ENCODE peak calls at places on chromosome 16, in ten cellular contexts. A is dorsolateral prefrontal cortex, L is choroid plexus epithelial cell, O is esophagus squamous epithelium, E is endothelial cell, I is AG04450, X is bronchial epithelial cell, Q is GM12865, K is tibial artery, C is GM10248. B is an unnamed sample.

GRCh38 chr16:50251375-50252081 is 14.8 kb upstream of the ADCY7 start:
- DNase-seq in A (no peak), L (peak; percentile 85), O (no peak), E (no peak), I (peak; percentile 46), X (peak; percentile 53), Q (no peak), K (peak; percentile 72), C (no peak), B (no peak)

GRCh38 chr16:68800257-68800875 is 43.0 kb upstream of the TANGO6 start:
- DNase-seq in A (peak; percentile 58), L (peak; percentile 95), O (no peak), E (peak; percentile 72), I (peak; percentile 66), X (peak; percentile 76), Q (peak; percentile 92), K (no peak), C (peak; percentile 75), B (peak; percentile 63)

GRCh38 chr16:66698046-66698445 is 1.5 kb upstream of the CMTM4 start:
- DNase-seq in A (no peak), L (no peak), O (no peak), E (no peak), I (no peak), X (no peak), Q (no peak), K (no peak), C (no peak), B (no peak)

GRCh38 chr16:85465328-85466307 is 147.5 kb upstream of the GSE1 start:
- DNase-seq in A (no peak), L (no peak), O (no peak), E (no peak), I (peak; percentile 13), X (peak; percentile 18), Q (no peak), K (no peak), C (no peak), B (peak; percentile 18)

GRCh38 chr16:51152691-51153261 is 1.7 kb upstream of the SALL1 start:
- DNase-seq in A (no peak), L (no peak), O (no peak), E (no peak), I (no peak), X (no peak), Q (no peak), K (no peak), C (no peak), B (no peak)

GRCh38 chr16:89453662-89454321 is 36.6 kb downstream of the ANKRD11 start:
- DNase-seq in A (no peak), L (no peak), O (no peak), E (peak; percentile 43), I (no peak), X (no peak), Q (no peak), K (no peak), C (no peak), B (no peak)

GRCh38 chr16:9351440-9351839 is 260.0 kb downstream of the HAPSTR1 start:
- DNase-seq in A (no peak), L (no peak), O (no peak), E (no peak), I (no peak), X (no peak), Q (no peak), K (no peak), C (no peak), B (no peak)

GRCh38 chr16:81073560-81074330 is 3.3 kb downstream of the C16orf46 start:
- DNase-seq in A (no peak), L (no peak), O (no peak), E (no peak), I (no peak), X (no peak), Q (no peak), K (no peak), C (no peak), B (no peak)

GRCh38 chr16:861446-861845 is 60.9 kb upstream of the GNG13 start:
- DNase-seq in A (no peak), L (no peak), O (no peak), E (no peak), I (no peak), X (no peak), Q (no peak), K (no peak), C (no peak), B (no peak)

GRCh38 chr16:73058616-73059409 is 10.9 kb upstream of the ZFHX3 start:
- DNase-seq in A (no peak), L (peak; percentile 71), O (no peak), E (peak; percentile 56), I (no peak), X (peak; percentile 47), Q (peak; percentile 60), K (peak; percentile 72), C (peak; percentile 51), B (no peak)

GRCh38 chr16:19085679-19086200 is 18.3 kb downstream of the COQ7 start:
- DNase-seq in A (no peak), L (peak; percentile 53), O (no peak), E (no peak), I (no peak), X (no peak), Q (no peak), K (no peak), C (no peak), B (no peak)

GRCh38 chr16:2514333-2515179 is 804 bp downstream of the ATP6V0C start:
- DNase-seq in A (no peak), L (no peak), O (no peak), E (no peak), I (no peak), X (no peak), Q (peak; percentile 42), K (no peak), C (no peak), B (no peak)

GRCh38 chr16:11670171-11671131 is 2.2 kb downstream of the SNN start:
- DNase-seq in A (peak; percentile 51), L (no peak), O (no peak), E (no peak), I (no peak), X (no peak), Q (peak; percentile 83), K (peak; percentile 78), C (peak; percentile 71), B (no peak)

GRCh38 chr16:69367980-69368379 is 16.4 kb upstream of the TMED6 start:
- DNase-seq in A (no peak), L (peak; percentile 43), O (no peak), E (peak; percentile 27), I (no peak), X (peak; percentile 21), Q (no peak), K (no peak), C (no peak), B (no peak)

GRCh38 chr16:21566891-21567414 is 32.4 kb upstream of the METTL9 start:
- DNase-seq in A (peak; percentile 5), L (no peak), O (no peak), E (no peak), I (no peak), X (no peak), Q (no peak), K (no peak), C (no peak), B (no peak)

GRCh38 chr16:78988361-78988992 is 612.1 kb downstream of the MAF start:
- DNase-seq in A (no peak), L (no peak), O (no peak), E (peak; percentile 18), I (no peak), X (peak; percentile 4), Q (no peak), K (no peak), C (no peak), B (no peak)
- TF ChIP-seq CTCF in A (no peak), L (no peak), O (no peak), E (peak; percentile 25), I (no peak), X (no peak), Q (no peak), K (no peak), C (no peak), B (no peak)

GRCh38 chr16:7921360-7921759 is 588.7 kb downstream of the RBFOX1 start:
- DNase-seq in A (peak; percentile 25), L (no peak), O (no peak), E (no peak), I (no peak), X (no peak), Q (no peak), K (no peak), C (no peak), B (no peak)
- TF ChIP-seq CTCF in A (no peak), L (no peak), O (peak; percentile 21), E (no peak), I (no peak), X (no peak), Q (no peak), K (no peak), C (no peak), B (no peak)

DNA sequence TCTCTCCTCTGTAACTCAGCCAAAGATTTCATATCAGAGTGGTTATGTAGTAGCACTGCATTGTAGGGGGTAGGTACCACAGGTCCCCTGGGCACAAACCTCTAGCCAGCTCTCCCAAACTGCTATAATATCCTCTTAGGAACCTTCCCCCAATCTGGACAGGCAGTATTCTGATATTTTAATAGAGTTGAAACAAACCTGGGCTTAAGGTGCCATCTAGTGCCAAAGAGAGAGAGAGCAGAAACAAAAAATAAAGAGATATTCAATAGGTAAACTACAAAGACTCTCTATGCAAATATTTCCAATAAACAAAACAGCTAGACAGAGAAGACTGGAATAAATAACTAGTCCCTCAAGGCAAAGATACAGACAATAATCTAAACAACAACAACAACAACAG is 1070.0 kb downstream of the CDH11 start:
- DNase-seq in A (no peak), L (peak; percentile 37), O (no peak), E (peak; percentile 10), I (no peak), X (peak; percentile 22), Q (no peak), K (no peak), C (no peak), B (no peak)
- TF ChIP-seq CTCF in A (no peak), L (peak; percentile 52), O (peak; percentile 34), E (no peak), I (peak; percentile 29), X (peak; percentile 27), Q (no peak), K (no peak), C (no peak), B (peak; percentile 13)

GRCh38 chr16:31298340-31298739 is 38.6 kb downstream of the ITGAM start:
- DNase-seq in A (no peak), L (no peak), O (no peak), E (no peak), I (no peak), X (no peak), Q (no peak), K (no peak), C (no peak), B (no peak)

GRCh38 chr16:31297496-31297895 is 37.7 kb downstream of the ITGAM start:
- DNase-seq in A (no peak), L (no peak), O (no peak), E (no peak), I (no peak), X (no peak), Q (no peak), K (no peak), C (no peak), B (no peak)

GRCh38 chr16:31305219-31305618 is 45.4 kb downstream of the ITGAM start:
- DNase-seq in A (no peak), L (no peak), O (no peak), E (no peak), I (no peak), X (no peak), Q (no peak), K (no peak), C (no peak), B (no peak)

GRCh38 chr16:31298958-31299357 is 39.2 kb downstream of the ITGAM start:
- DNase-seq in A (no peak), L (peak; percentile 5), O (no peak), E (no peak), I (no peak), X (peak; percentile 29), Q (no peak), K (no peak), C (no peak), B (no peak)

GRCh38 chr16:31301708-31302400 is 42.1 kb downstream of the ITGAM start:
- DNase-seq in A (peak; percentile 20), L (peak; percentile 40), O (no peak), E (no peak), I (no peak), X (peak; percentile 35), Q (peak; percentile 10), K (no peak), C (no peak), B (no peak)
- TF ChIP-seq CTCF in A (no peak), L (no peak), O (no peak), E (no peak), I (no peak), X (no peak), Q (no peak), K (no peak), C (no peak), B (no peak)

B was measured in AG09319.